ENCODE peak calls at places on chromosome 12, in five cellular contexts. Q is tibial nerve, O is AG10803, X is mesothelial cell of epicardium, K is fibroblast of pulmonary artery. F is an unnamed sample.

GRCh38 chr12:22083167-22083566 is 37.1 kb downstream of the CMAS start:
- DNase-seq in O (peak; percentile 38), X (no peak), Q (peak; percentile 52), K (peak; percentile 58), F (no peak)

GRCh38 chr12:107393043-107393725 is 292.4 kb upstream of the PWP1 start:
- DNase-seq in Q (no peak), O (no peak), K (no peak), X (no peak), F (no peak)

GRCh38 chr12:46546634-46547273 is 174.2 kb upstream of the SLC38A2 start:
- DNase-seq in Q (no peak), O (no peak), K (no peak), X (no peak), F (no peak)

GRCh38 chr12:40691913-40692616 is at the start of gene CNTN1:
- DNase-seq in K (peak; percentile 8), X (peak; percentile 85), O (peak; percentile 20), Q (peak; percentile 64), F (no peak)

GRCh38 chr12:42705863-42706262 is 116.3 kb upstream of the PRICKLE1 start:
- DNase-seq in Q (peak; percentile 70), K (peak; percentile 94), O (peak; percentile 84), X (no peak), F (no peak)

GRCh38 chr12:38998887-38999482 is 93.6 kb upstream of the CPNE8 start:
- DNase-seq in X (no peak), Q (no peak), O (no peak), K (no peak), F (no peak)

GRCh38 chr12:104793280-104793679 is 164.8 kb downstream of the SLC41A2 start:
- DNase-seq in O (peak; percentile 95), Q (no peak), K (peak; percentile 52), X (no peak), F (no peak)

GRCh38 chr12:127401005-127401404 is 866.0 kb upstream of the TMEM132C start:
- DNase-seq in Q (no peak), K (peak; percentile 13), O (peak; percentile 57), X (no peak), F (no peak)

GRCh38 chr12:87930033-87930432 is 99.2 kb downstream of the C12orf50 start:
- DNase-seq in X (no peak), Q (no peak), K (peak; percentile 58), O (peak; percentile 40), F (no peak)

GRCh38 chr12:46494424-46494823 is 121.9 kb upstream of the SLC38A2 start:
- DNase-seq in O (peak; percentile 87), K (peak; percentile 89), X (no peak), Q (no peak), F (no peak)

GRCh38 chr12:115227137-115227615 is 543.2 kb upstream of the TBX3 start:
- DNase-seq in X (no peak), O (peak; percentile 84), Q (no peak), K (peak; percentile 67), F (no peak)

GRCh38 chr12:51823875-51824565 is 24.5 kb downstream of the FIGNL2 start:
- DNase-seq in O (peak; percentile 72), X (no peak), K (peak; percentile 81), Q (no peak), F (no peak)

GRCh38 chr12:79782197-79782890 is 91.6 kb upstream of the PAWR start:
- DNase-seq in K (peak; percentile 63), Q (no peak), O (peak; percentile 68), X (no peak), F (no peak)

GRCh38 chr12:100163416-100164152 is 20.9 kb upstream of the BLTP3B start:
- DNase-seq in K (peak; percentile 51), Q (peak; percentile 33), X (peak; percentile 64), O (peak; percentile 48), F (peak; percentile 42)

GRCh38 chr12:3097186-3097804 is 20.1 kb downstream of the TSPAN9 start:
- DNase-seq in Q (peak; percentile 26), O (no peak), K (peak; percentile 92), X (peak; percentile 82), F (no peak)

GRCh38 chr12:613996-614726 is 49.1 kb downstream of the NINJ2 start:
- DNase-seq in Q (no peak), K (peak; percentile 26), O (no peak), X (no peak), F (peak; percentile 38)

GRCh38 chr12:612886-613285 is 50.4 kb downstream of the NINJ2 start:
- DNase-seq in X (no peak), K (no peak), O (no peak), Q (no peak), F (no peak)

GRCh38 chr12:612293-612692 is 51.0 kb downstream of the NINJ2 start:
- DNase-seq in O (no peak), K (no peak), Q (no peak), X (no peak), F (no peak)

GRCh38 chr12:615620-616019 is 47.6 kb downstream of the NINJ2 start:
- DNase-seq in Q (no peak), X (no peak), K (peak; percentile 25), O (no peak), F (no peak)

GRCh38 chr12:614727-615060 is 48.6 kb downstream of the NINJ2 start:
- DNase-seq in X (no peak), Q (no peak), K (no peak), O (no peak), F (no peak)
- TF ChIP-seq CTCF in X (no peak), Q (no peak), K (no peak), O (no peak), F (no peak)

GRCh38 chr12:45464699-45465098 is 248.8 kb downstream of the ANO6 start:
- DNase-seq in X (no peak), O (no peak), Q (no peak), K (peak; percentile 13), F (no peak)
- TF ChIP-seq CTCF in X (no peak), O (no peak), Q (no peak), K (peak; percentile 15), F (no peak)

DNA sequence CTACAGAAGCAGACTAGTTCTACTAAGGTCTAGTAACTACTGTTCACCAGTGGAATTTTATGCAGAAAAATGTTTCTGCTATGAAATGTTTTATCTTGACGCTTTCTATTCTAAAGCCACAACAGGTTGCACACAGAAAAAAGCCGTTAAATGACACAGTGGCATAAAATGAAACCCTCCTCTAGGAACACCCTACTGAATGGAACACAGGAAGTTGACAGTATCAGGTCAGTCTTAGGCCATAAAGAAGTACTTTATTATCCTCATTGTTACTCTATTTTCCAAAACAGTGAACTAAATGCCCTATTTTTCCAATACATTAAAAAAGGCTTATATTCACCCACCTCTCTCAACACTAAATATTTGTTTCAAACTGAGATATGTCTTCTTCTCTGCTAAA is 21.9 kb downstream of the EPS8 start:
- DNase-seq in O (no peak), Q (no peak), K (no peak), X (no peak), F (no peak)
- TF ChIP-seq CTCF in O (no peak), Q (no peak), K (no peak), X (no peak), F (no peak)

GRCh38 chr12:69639400-69640016 is 28.8 kb upstream of the LRRC10 start:
- DNase-seq in Q (peak; percentile 40), X (peak; percentile 75), O (peak; percentile 69), K (peak; percentile 80), F (peak; percentile 37)
- TF ChIP-seq CTCF in Q (peak; percentile 77), X (peak; percentile 75), O (peak; percentile 96), K (peak; percentile 97), F (peak; percentile 77)

DNA sequence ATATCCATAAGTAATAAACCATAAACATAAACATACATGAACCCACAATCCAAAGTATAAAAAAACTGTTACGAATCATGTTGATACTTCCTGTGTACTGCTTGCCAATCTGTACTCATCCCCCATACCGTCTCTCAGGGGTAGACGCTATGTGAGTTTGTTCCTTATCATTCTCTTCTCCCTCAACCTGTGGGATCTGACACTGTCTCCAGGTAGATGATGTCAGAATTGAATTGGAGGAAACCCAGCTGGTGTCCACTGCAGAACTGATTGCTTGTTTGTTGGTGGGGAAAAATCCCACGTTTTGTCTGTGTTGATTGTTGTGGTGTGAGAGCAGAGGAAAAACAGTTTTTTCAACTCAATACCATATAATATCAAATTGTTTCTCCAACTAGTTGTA is 50.8 kb downstream of the C12orf42 start:
- DNase-seq in Q (no peak), K (no peak), X (no peak), O (no peak), F (no peak)
- TF ChIP-seq CTCF in Q (no peak), K (no peak), X (no peak), O (no peak), F (no peak)

GRCh38 chr12:83954071-83954789 is 958.4 kb downstream of the SLC6A15 start:
- DNase-seq in X (no peak), O (no peak), Q (no peak), K (no peak), F (no peak)

GRCh38 chr12:83960767-83961166 is 951.8 kb downstream of the SLC6A15 start:
- DNase-seq in X (no peak), Q (no peak), O (no peak), K (no peak), F (no peak)

GRCh38 chr12:83958997-83959396 is 953.6 kb downstream of the SLC6A15 start:
- DNase-seq in X (no peak), Q (no peak), K (no peak), O (no peak), F (no peak)

DNA sequence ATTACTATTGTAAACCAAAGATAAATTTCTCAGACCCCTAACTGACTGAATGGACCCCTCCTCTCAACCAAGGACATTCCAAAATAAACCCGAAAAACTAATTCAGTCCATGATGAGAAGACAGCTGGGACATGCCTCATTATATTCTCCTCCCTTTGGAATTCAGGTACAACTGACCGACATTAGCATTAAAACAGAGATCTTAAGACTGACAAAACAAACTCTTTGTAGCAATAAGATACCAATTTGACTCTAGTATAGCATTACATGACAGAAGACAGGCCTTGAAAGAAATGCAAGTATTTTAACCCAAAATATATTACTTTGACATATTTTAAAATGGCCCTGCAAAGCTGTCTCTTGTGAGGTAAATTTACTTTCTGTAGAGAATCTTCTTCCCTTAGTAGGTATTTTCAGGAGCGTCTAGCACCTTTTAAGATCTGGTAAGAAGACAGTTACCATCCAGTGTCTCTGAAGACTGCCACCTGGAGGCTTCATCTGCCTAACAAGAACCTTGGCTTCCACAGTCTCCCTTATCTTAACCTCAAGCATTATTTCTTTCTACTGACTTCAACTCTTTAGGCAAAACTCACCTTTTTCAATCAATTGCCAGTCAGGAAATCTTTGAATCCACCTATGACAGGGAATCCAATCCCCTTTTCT is 957.5 kb downstream of the SLC6A15 start:
- DNase-seq in K (peak; percentile 4), Q (no peak), O (no peak), X (no peak), F (no peak)
- TF ChIP-seq CTCF in K (peak; percentile 23), Q (no peak), O (no peak), X (no peak), F (no peak)